ENCODE peak calls at places on chromosomes 2 and 18, in five cellular contexts. U is GM23248, E is ovary, M is left lung, I is adrenal gland. X is an unnamed sample.

GRCh38 chr2:101770672-101771071 is 73.2 kb downstream of the MAP4K4 start:
- DNase-seq in U (peak; percentile 63), E (no peak), M (no peak), I (peak; percentile 37), X (no peak)

GRCh38 chr2:120828832-120829632 is 93.4 kb downstream of the GLI2 start:
- DNase-seq in U (no peak), E (no peak), M (no peak), I (no peak), X (no peak)

GRCh38 chr2:231917280-231918088 is 8.7 kb downstream of the NPPC start:
- DNase-seq in U (peak; percentile 30), E (no peak), M (no peak), I (peak; percentile 23), X (no peak)

GRCh38 chr2:229519655-229520054 is 194.7 kb downstream of the DNER start:
- DNase-seq in U (no peak), E (no peak), M (no peak), I (no peak), X (no peak)

GRCh38 chr2:120434487-120434886 is 88.6 kb downstream of the INHBB start:
- DNase-seq in U (peak; percentile 76), E (no peak), M (no peak), I (no peak), X (no peak)

GRCh38 chr18:3782901-3783300 is 332.9 kb downstream of the TGIF1 start:
- DNase-seq in U (no peak), E (no peak), M (no peak), I (no peak), X (no peak)

GRCh38 chr18:49013961-49014604 is 63.3 kb upstream of the SMAD7 start:
- DNase-seq in U (no peak), E (peak; percentile 12), M (peak; percentile 26), I (no peak), X (no peak)

GRCh38 chr2:237904806-237905599 is 45.6 kb downstream of the RAMP1 start:
- DNase-seq in U (peak; percentile 88), E (peak; percentile 55), M (no peak), I (peak; percentile 46), X (no peak)

GRCh38 chr2:3692375-3692774 is 11.0 kb upstream of the DCDC2C start:
- DNase-seq in U (peak; percentile 10), E (no peak), M (no peak), I (no peak), X (peak; percentile 7)

GRCh38 chr2:236667526-236667925 is 97.9 kb downstream of the ACKR3 start:
- DNase-seq in U (no peak), E (no peak), M (no peak), I (no peak), X (no peak)

GRCh38 chr2:173043466-173043865 is 32.2 kb upstream of the MAP3K20 start:
- DNase-seq in U (no peak), E (no peak), M (peak; percentile 63), I (peak; percentile 48), X (no peak)

GRCh38 chr18:64044616-64045015 is 74.7 kb downstream of the SERPINB8 start:
- DNase-seq in U (no peak), E (no peak), M (no peak), I (no peak), X (no peak)

GRCh38 chr2:22487036-22487435 is 897.9 kb upstream of the KLHL29 start:
- DNase-seq in U (no peak), E (no peak), M (no peak), I (no peak), X (no peak)

GRCh38 chr2:218876562-218877219 is 4.0 kb upstream of the WNT10A start:
- DNase-seq in U (peak; percentile 64), E (no peak), M (no peak), I (peak; percentile 78), X (peak; percentile 70)

GRCh38 chr2:234949762-234950434 is 1.9 kb upstream of the SH3BP4 start:
- DNase-seq in U (peak; percentile 97), E (no peak), M (no peak), I (no peak), X (no peak)

GRCh38 chr2:101241158-101241557 is 11.5 kb upstream of the CNOT11 start:
- DNase-seq in U (no peak), E (no peak), M (no peak), I (no peak), X (no peak)

GRCh38 chr18:48781041-48781989 is 169.4 kb downstream of the SMAD7 start:
- DNase-seq in U (peak; percentile 83), E (peak; percentile 85), M (peak; percentile 90), I (peak; percentile 75), X (no peak)

DNA sequence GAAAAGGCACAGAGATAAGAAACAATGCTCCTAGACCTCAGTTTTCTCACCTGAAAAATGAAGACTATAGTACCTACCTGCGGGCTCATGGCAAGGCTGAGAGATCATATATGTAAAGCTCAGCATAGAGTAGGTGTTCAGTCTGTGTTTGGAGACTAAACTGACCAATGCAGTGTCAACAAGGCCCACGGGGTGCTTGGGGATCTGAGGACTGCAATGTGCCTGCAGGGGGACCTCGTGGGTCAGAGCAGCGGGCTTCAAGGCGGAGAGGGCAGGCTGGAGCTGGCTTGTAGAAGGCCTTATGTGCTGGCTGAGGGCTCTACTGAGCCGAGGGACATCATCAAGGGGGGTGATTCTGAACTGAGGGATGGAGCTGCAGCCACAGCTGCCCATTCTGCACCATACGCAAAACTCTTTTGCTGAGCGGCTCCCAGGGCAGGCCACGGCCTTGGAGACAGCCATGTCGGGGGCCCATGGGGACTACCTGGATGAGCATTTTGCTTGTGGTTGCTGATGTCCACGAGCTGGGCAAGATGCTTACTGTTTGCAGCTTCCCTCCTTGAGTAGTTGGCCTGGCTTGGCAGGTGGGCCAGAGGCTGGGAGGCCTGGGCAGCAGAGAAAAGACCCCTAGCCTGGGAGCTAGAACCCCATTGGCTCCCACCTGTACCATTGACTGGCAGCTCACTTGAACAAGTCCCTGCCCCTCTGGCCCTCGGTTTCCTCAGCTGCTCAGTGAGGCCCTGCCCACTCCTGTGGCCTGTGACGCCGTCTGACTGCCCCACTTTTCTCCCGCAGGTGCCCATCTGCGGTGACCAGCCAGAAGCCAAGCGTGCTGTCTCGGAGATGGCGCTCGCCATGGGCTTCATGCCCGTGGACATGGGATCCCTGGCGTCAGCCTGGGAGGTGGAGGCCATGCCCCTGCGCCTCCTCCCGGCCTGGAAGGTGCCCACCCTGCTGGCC is 23.5 kb downstream of the STEAP3 start:
- DNase-seq in U (no peak), E (no peak), M (no peak), I (no peak), X (no peak)
- H3K36me3 ChIP-seq in U (peaks cover 4% of the 10 kb centered on the region), E (no peaks in the 10 kb centered on the region), M (peaks cover 70% of the 10 kb centered on the region), I (no peaks in the 10 kb centered on the region), X (peaks cover 2% of the 10 kb centered on the region)

DNA sequence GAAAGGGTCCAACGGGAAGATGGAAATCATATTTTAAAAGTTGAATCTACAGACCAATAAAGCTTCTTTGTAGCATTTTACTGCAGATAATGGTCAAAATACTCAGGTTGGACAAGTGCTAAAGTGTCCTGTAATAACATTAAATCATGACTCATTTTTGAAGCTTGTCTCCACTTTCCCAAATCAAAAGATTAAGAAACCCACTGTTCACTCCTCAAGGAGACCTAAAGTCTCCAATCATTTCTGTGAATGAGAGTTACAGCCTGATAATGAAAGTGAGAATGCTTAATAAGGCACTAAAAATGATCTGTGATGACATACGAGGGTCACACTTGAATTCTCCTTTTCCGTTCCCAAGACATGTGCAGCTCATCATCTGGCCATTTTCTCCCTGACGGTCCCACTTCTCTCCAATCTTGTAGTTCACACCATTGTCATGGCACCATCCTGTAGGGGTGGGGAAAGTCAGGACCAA is 53.4 kb downstream of the ATIC start:
- DNase-seq in U (peak; percentile 44), E (no peak), M (no peak), I (no peak), X (no peak)
- H3K36me3 ChIP-seq in U (peaks cover 98% of the 10 kb centered on the region), E (no peaks in the 10 kb centered on the region), M (peaks cover 76% of the 10 kb centered on the region), I (peaks cover 6% of the 10 kb centered on the region), X (no peaks in the 10 kb centered on the region)

GRCh38 chr2:28707592-28707991 is 44.0 kb upstream of the PPP1CB start:
- DNase-seq in U (no peak), E (no peak), M (no peak), I (no peak), X (no peak)
- H3K36me3 ChIP-seq in U (no peaks in the 10 kb centered on the region), E (no peaks in the 10 kb centered on the region), M (no peaks in the 10 kb centered on the region), I (no peaks in the 10 kb centered on the region), X (no peaks in the 10 kb centered on the region)

DNA sequence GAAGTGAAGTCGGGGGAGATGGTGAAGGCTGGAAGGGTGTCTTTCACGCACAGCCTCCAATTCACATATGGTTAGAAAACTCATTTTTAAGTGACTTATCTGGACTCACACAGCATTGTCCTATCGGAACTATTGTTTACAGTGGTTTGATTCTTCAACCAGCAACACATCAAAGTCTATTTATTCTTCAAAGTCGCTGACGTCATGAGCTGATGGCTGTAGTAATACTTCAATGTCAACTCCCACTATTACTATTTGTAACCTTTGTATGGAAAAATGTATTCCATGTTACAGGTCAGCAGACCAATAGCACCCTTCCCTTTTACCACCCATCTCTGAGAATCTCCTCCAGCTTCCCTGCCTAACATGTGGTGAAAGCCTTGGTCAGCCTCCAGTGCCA is 47.8 kb upstream of the TMEM163 start:
- DNase-seq in U (no peak), E (no peak), M (no peak), I (no peak), X (no peak)
- H3K36me3 ChIP-seq in U (no peaks in the 10 kb centered on the region), E (no peaks in the 10 kb centered on the region), M (no peaks in the 10 kb centered on the region), I (no peaks in the 10 kb centered on the region), X (no peaks in the 10 kb centered on the region)

DNA sequence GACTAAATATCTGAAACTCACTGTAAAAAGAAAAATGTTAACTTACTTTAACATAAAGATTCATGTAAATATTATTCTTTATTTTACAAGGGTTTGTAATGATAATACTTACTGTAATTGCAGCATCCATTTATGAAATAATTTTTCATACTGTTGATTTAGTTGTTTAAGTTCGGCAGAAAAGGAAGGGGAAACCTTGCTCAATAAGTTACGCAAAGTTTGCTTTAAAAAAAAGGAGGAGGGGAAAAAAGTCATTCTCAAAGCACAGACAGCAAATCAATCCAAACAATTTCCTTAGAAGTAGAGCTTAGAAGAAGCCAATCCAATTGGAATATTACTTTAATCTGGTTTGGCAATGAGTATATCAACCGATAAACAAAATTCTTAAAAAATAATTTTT is 32.2 kb downstream of the ORC2 start:
- DNase-seq in U (no peak), E (no peak), M (no peak), I (no peak), X (no peak)
- H3K36me3 ChIP-seq in U (peaks cover 40% of the 10 kb centered on the region), E (no peaks in the 10 kb centered on the region), M (peaks cover 67% of the 10 kb centered on the region), I (peaks cover 43% of the 10 kb centered on the region), X (peaks cover 40% of the 10 kb centered on the region)

DNA sequence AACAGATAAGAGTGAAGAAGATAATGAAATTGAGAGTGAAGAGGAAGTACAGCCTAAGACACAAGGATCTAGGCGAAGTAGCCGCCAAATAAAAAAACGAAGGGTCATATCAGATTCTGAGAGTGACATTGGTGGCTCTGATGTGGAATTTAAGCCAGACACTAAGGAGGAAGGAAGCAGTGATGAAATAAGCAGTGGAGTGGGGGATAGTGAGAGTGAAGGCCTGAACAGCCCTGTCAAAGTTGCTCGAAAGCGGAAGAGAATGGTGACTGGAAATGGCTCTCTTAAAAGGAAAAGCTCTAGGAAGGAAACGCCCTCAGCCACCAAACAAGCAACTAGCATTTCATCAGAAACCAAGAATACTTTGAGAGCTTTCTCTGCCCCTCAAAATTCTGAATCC is 15.7 kb downstream of the MSH6 start:
- DNase-seq in U (no peak), E (no peak), M (no peak), I (no peak), X (no peak)
- H3K36me3 ChIP-seq in U (peaks cover 79% of the 10 kb centered on the region), E (no peaks in the 10 kb centered on the region), M (peaks cover 98% of the 10 kb centered on the region), I (peaks cover 58% of the 10 kb centered on the region), X (peaks cover 18% of the 10 kb centered on the region)

DNA sequence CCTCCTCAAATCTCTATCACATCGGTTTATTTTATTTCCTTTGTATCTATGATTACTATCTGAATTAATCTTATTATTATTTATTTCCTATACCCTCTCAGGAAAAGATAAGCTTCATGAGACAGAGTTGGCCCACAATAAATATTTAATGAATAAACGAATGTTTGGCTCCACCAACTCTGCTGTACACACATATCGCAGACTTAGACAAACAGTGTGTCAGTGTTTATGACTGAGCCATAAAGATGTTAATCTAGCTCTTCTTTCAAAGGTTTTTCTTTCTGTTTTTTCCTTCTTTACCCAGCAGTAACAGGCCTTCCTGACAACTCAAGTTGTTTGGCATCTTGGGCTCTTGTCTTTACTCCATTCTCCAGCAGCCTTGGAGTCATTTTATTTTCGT is 329.5 kb downstream of the CDH2 start:
- DNase-seq in U (no peak), E (no peak), M (no peak), I (no peak), X (no peak)
- H3K36me3 ChIP-seq in U (no peaks in the 10 kb centered on the region), E (no peaks in the 10 kb centered on the region), M (no peaks in the 10 kb centered on the region), I (no peaks in the 10 kb centered on the region), X (no peaks in the 10 kb centered on the region)